ENCODE peak calls at places on chromosomes 12 and 14, in nine cellular contexts. One of them, this sample, is unnamed.

GRCh38 chr12:6768385-6769002 is 2.3 kb downstream of the PTMS start:
- DNase-seq in CD8-positive, alpha-beta T cell: no peak
- DNase-seq in psoas muscle: no peak
- DNase-seq in ovary: no peak
- DNase-seq in right lobe of liver: no peak
- DNase-seq in endothelial cell: no peak
- DNase-seq in uterus: no peak
- DNase-seq in adrenal gland: no peak
- DNase-seq in lower lobe of right lung: no peak
- DNase-seq in this sample: no peak

GRCh38 chr14:23570806-23571483 is 3.4 kb upstream of the AP1G2 start:
- DNase-seq in adrenal gland: no peak
- DNase-seq in right lobe of liver: no peak
- DNase-seq in lower lobe of right lung: no peak
- DNase-seq in endothelial cell: no peak
- DNase-seq in CD8-positive, alpha-beta T cell: no peak
- DNase-seq in ovary: no peak
- DNase-seq in psoas muscle: no peak
- DNase-seq in uterus: peak
- DNase-seq in this sample: no peak

GRCh38 chr14:95269493-95269892 is 50.2 kb downstream of the CLMN start:
- DNase-seq in adrenal gland: no peak
- DNase-seq in uterus: no peak
- DNase-seq in ovary: no peak
- DNase-seq in lower lobe of right lung: no peak
- DNase-seq in psoas muscle: no peak
- DNase-seq in CD8-positive, alpha-beta T cell: no peak
- DNase-seq in right lobe of liver: no peak
- DNase-seq in endothelial cell: no peak
- DNase-seq in this sample: no peak

GRCh38 chr12:71236133-71236660 is 78.4 kb upstream of the TSPAN8 start:
- DNase-seq in lower lobe of right lung: no peak
- DNase-seq in ovary: no peak
- DNase-seq in psoas muscle: no peak
- DNase-seq in CD8-positive, alpha-beta T cell: no peak
- DNase-seq in right lobe of liver: no peak
- DNase-seq in uterus: no peak
- DNase-seq in adrenal gland: no peak
- DNase-seq in endothelial cell: no peak
- DNase-seq in this sample: no peak

GRCh38 chr14:101733211-101733610 is 28.3 kb upstream of the PPP2R5C start:
- DNase-seq in lower lobe of right lung: no peak
- DNase-seq in psoas muscle: no peak
- DNase-seq in CD8-positive, alpha-beta T cell: no peak
- DNase-seq in endothelial cell: no peak
- DNase-seq in right lobe of liver: no peak
- DNase-seq in uterus: no peak
- DNase-seq in adrenal gland: no peak
- DNase-seq in ovary: no peak
- DNase-seq in this sample: no peak

GRCh38 chr14:44897844-44898151 is 63.9 kb downstream of the KLHL28 start:
- DNase-seq in ovary: no peak
- DNase-seq in uterus: no peak
- DNase-seq in psoas muscle: no peak
- DNase-seq in CD8-positive, alpha-beta T cell: no peak
- DNase-seq in right lobe of liver: no peak
- DNase-seq in lower lobe of right lung: no peak
- DNase-seq in adrenal gland: no peak
- DNase-seq in endothelial cell: no peak
- DNase-seq in this sample: no peak

GRCh38 chr12:14408208-14408607 is 42.7 kb downstream of the ATF7IP start:
- DNase-seq in endothelial cell: no peak
- DNase-seq in adrenal gland: no peak
- DNase-seq in lower lobe of right lung: no peak
- DNase-seq in uterus: no peak
- DNase-seq in CD8-positive, alpha-beta T cell: no peak
- DNase-seq in psoas muscle: no peak
- DNase-seq in right lobe of liver: no peak
- DNase-seq in ovary: no peak
- DNase-seq in this sample: no peak

GRCh38 chr12:124453419-124454351 is 113.7 kb downstream of the NCOR2 start:
- DNase-seq in endothelial cell: no peak
- DNase-seq in CD8-positive, alpha-beta T cell: peak
- DNase-seq in psoas muscle: peak
- DNase-seq in right lobe of liver: peak
- DNase-seq in ovary: no peak
- DNase-seq in adrenal gland: peak
- DNase-seq in lower lobe of right lung: peak
- DNase-seq in uterus: peak
- DNase-seq in this sample: no peak

GRCh38 chr12:123223241-123223668 is 9.7 kb downstream of the MPHOSPH9 start:
- DNase-seq in CD8-positive, alpha-beta T cell: peak
- DNase-seq in ovary: no peak
- DNase-seq in endothelial cell: no peak
- DNase-seq in adrenal gland: no peak
- DNase-seq in psoas muscle: no peak
- DNase-seq in lower lobe of right lung: no peak
- DNase-seq in right lobe of liver: no peak
- DNase-seq in uterus: no peak
- DNase-seq in this sample: no peak

GRCh38 chr12:110763578-110763977 is 20.9 kb upstream of the PPP1CC start:
- DNase-seq in ovary: no peak
- DNase-seq in CD8-positive, alpha-beta T cell: no peak
- DNase-seq in adrenal gland: no peak
- DNase-seq in uterus: no peak
- DNase-seq in lower lobe of right lung: no peak
- DNase-seq in psoas muscle: no peak
- DNase-seq in endothelial cell: no peak
- DNase-seq in right lobe of liver: no peak
- DNase-seq in this sample: no peak

GRCh38 chr12:82835217-82835616 is 148.5 kb downstream of the TMTC2 start:
- DNase-seq in right lobe of liver: no peak
- DNase-seq in psoas muscle: no peak
- DNase-seq in lower lobe of right lung: no peak
- DNase-seq in endothelial cell: no peak
- DNase-seq in CD8-positive, alpha-beta T cell: no peak
- DNase-seq in ovary: no peak
- DNase-seq in adrenal gland: no peak
- DNase-seq in uterus: no peak
- DNase-seq in this sample: no peak

GRCh38 chr12:71787574-71787973 is 32.9 kb downstream of the RAB21 start:
- DNase-seq in ovary: no peak
- DNase-seq in adrenal gland: no peak
- DNase-seq in lower lobe of right lung: no peak
- DNase-seq in psoas muscle: no peak
- DNase-seq in right lobe of liver: no peak
- DNase-seq in CD8-positive, alpha-beta T cell: no peak
- DNase-seq in endothelial cell: no peak
- DNase-seq in uterus: no peak
- DNase-seq in this sample: no peak

GRCh38 chr14:92259613-92260357 is 63.2 kb upstream of the SLC24A4 start:
- DNase-seq in CD8-positive, alpha-beta T cell: no peak
- DNase-seq in endothelial cell: no peak
- DNase-seq in lower lobe of right lung: no peak
- DNase-seq in uterus: no peak
- DNase-seq in right lobe of liver: no peak
- DNase-seq in ovary: no peak
- DNase-seq in adrenal gland: no peak
- DNase-seq in psoas muscle: no peak
- DNase-seq in this sample: no peak

GRCh38 chr12:47854531-47854930 is 34.8 kb upstream of the HDAC7 start:
- DNase-seq in lower lobe of right lung: no peak
- DNase-seq in ovary: no peak
- DNase-seq in right lobe of liver: no peak
- DNase-seq in uterus: no peak
- DNase-seq in endothelial cell: no peak
- DNase-seq in adrenal gland: no peak
- DNase-seq in psoas muscle: no peak
- DNase-seq in CD8-positive, alpha-beta T cell: no peak
- DNase-seq in this sample: no peak

GRCh38 chr14:51369814-51370213 is 129.8 kb downstream of the TMX1 start:
- DNase-seq in adrenal gland: no peak
- DNase-seq in CD8-positive, alpha-beta T cell: no peak
- DNase-seq in right lobe of liver: no peak
- DNase-seq in ovary: no peak
- DNase-seq in psoas muscle: no peak
- DNase-seq in endothelial cell: peak
- DNase-seq in uterus: no peak
- DNase-seq in lower lobe of right lung: no peak
- DNase-seq in this sample: no peak
- TF ChIP-seq CTCF in adrenal gland: peak
- TF ChIP-seq CTCF in CD8-positive, alpha-beta T cell: peak
- TF ChIP-seq CTCF in right lobe of liver: peak
- TF ChIP-seq CTCF in ovary: no peak
- TF ChIP-seq CTCF in psoas muscle: peak
- TF ChIP-seq CTCF in endothelial cell: peak
- TF ChIP-seq CTCF in uterus: no peak
- TF ChIP-seq CTCF in lower lobe of right lung: peak
- TF ChIP-seq CTCF in this sample: no peak

GRCh38 chr14:31207746-31208545 is at the start of gene HECTD1:
- DNase-seq in ovary: peak
- DNase-seq in right lobe of liver: peak
- DNase-seq in endothelial cell: peak
- DNase-seq in CD8-positive, alpha-beta T cell: peak
- DNase-seq in psoas muscle: peak
- DNase-seq in uterus: no peak
- DNase-seq in adrenal gland: peak
- DNase-seq in lower lobe of right lung: peak
- DNase-seq in this sample: peak

GRCh38 chr14:31207287-31207745 is 277 bp downstream of the HECTD1 start:
- DNase-seq in CD8-positive, alpha-beta T cell: no peak
- DNase-seq in uterus: peak
- DNase-seq in endothelial cell: no peak
- DNase-seq in lower lobe of right lung: no peak
- DNase-seq in right lobe of liver: no peak
- DNase-seq in ovary: no peak
- DNase-seq in adrenal gland: no peak
- DNase-seq in psoas muscle: no peak
- DNase-seq in this sample: peak

GRCh38 chr14:31204593-31205534 is 2.7 kb downstream of the HECTD1 start:
- DNase-seq in psoas muscle: no peak
- DNase-seq in CD8-positive, alpha-beta T cell: no peak
- DNase-seq in endothelial cell: no peak
- DNase-seq in adrenal gland: no peak
- DNase-seq in uterus: no peak
- DNase-seq in right lobe of liver: no peak
- DNase-seq in lower lobe of right lung: no peak
- DNase-seq in ovary: no peak
- DNase-seq in this sample: no peak

GRCh38 chr14:31206536-31207286 is 882 bp downstream of the HECTD1 start:
- DNase-seq in uterus: no peak
- DNase-seq in psoas muscle: no peak
- DNase-seq in right lobe of liver: peak
- DNase-seq in endothelial cell: peak
- DNase-seq in CD8-positive, alpha-beta T cell: no peak
- DNase-seq in lower lobe of right lung: peak
- DNase-seq in adrenal gland: peak
- DNase-seq in ovary: peak
- DNase-seq in this sample: no peak

GRCh38 chr14:31205681-31206535 is 1.7 kb downstream of the HECTD1 start:
- DNase-seq in uterus: no peak
- DNase-seq in right lobe of liver: no peak
- DNase-seq in endothelial cell: no peak
- DNase-seq in adrenal gland: no peak
- DNase-seq in CD8-positive, alpha-beta T cell: no peak
- DNase-seq in psoas muscle: no peak
- DNase-seq in ovary: no peak
- DNase-seq in lower lobe of right lung: no peak
- DNase-seq in this sample: no peak
- TF ChIP-seq CTCF in uterus: no peak
- TF ChIP-seq CTCF in right lobe of liver: no peak
- TF ChIP-seq CTCF in endothelial cell: no peak
- TF ChIP-seq CTCF in adrenal gland: no peak
- TF ChIP-seq CTCF in CD8-positive, alpha-beta T cell: no peak
- TF ChIP-seq CTCF in psoas muscle: no peak
- TF ChIP-seq CTCF in ovary: no peak
- TF ChIP-seq CTCF in lower lobe of right lung: no peak
- TF ChIP-seq CTCF in this sample: no peak

GRCh38 chr14:75231320-75231719 is 47.3 kb upstream of the FOS start:
- DNase-seq in CD8-positive, alpha-beta T cell: no peak
- DNase-seq in adrenal gland: no peak
- DNase-seq in ovary: no peak
- DNase-seq in psoas muscle: no peak
- DNase-seq in lower lobe of right lung: no peak
- DNase-seq in uterus: no peak
- DNase-seq in endothelial cell: no peak
- DNase-seq in right lobe of liver: no peak
- DNase-seq in this sample: no peak

GRCh38 chr14:75232597-75232996 is 46.0 kb upstream of the FOS start:
- DNase-seq in ovary: no peak
- DNase-seq in psoas muscle: no peak
- DNase-seq in CD8-positive, alpha-beta T cell: peak
- DNase-seq in lower lobe of right lung: no peak
- DNase-seq in adrenal gland: no peak
- DNase-seq in uterus: no peak
- DNase-seq in endothelial cell: no peak
- DNase-seq in right lobe of liver: no peak
- DNase-seq in this sample: no peak

GRCh38 chr14:75229576-75229922 is 49.1 kb upstream of the FOS start:
- DNase-seq in right lobe of liver: peak
- DNase-seq in CD8-positive, alpha-beta T cell: no peak
- DNase-seq in ovary: no peak
- DNase-seq in uterus: no peak
- DNase-seq in lower lobe of right lung: no peak
- DNase-seq in psoas muscle: no peak
- DNase-seq in adrenal gland: no peak
- DNase-seq in endothelial cell: no peak
- DNase-seq in this sample: no peak

GRCh38 chr14:75226755-75227544 is 50.5 kb upstream of the TMED10 start:
- DNase-seq in CD8-positive, alpha-beta T cell: no peak
- DNase-seq in right lobe of liver: no peak
- DNase-seq in adrenal gland: no peak
- DNase-seq in ovary: no peak
- DNase-seq in psoas muscle: no peak
- DNase-seq in uterus: no peak
- DNase-seq in endothelial cell: no peak
- DNase-seq in lower lobe of right lung: no peak
- DNase-seq in this sample: no peak

GRCh38 chr14:75229923-75230792 is 48.5 kb upstream of the FOS start:
- DNase-seq in CD8-positive, alpha-beta T cell: peak
- DNase-seq in lower lobe of right lung: peak
- DNase-seq in right lobe of liver: no peak
- DNase-seq in ovary: no peak
- DNase-seq in psoas muscle: peak
- DNase-seq in adrenal gland: no peak
- DNase-seq in endothelial cell: no peak
- DNase-seq in uterus: no peak
- DNase-seq in this sample: no peak
- TF ChIP-seq CTCF in CD8-positive, alpha-beta T cell: peak
- TF ChIP-seq CTCF in lower lobe of right lung: no peak
- TF ChIP-seq CTCF in right lobe of liver: no peak
- TF ChIP-seq CTCF in ovary: no peak
- TF ChIP-seq CTCF in psoas muscle: peak
- TF ChIP-seq CTCF in adrenal gland: no peak
- TF ChIP-seq CTCF in endothelial cell: peak
- TF ChIP-seq CTCF in uterus: no peak
- TF ChIP-seq CTCF in this sample: no peak

DNA sequence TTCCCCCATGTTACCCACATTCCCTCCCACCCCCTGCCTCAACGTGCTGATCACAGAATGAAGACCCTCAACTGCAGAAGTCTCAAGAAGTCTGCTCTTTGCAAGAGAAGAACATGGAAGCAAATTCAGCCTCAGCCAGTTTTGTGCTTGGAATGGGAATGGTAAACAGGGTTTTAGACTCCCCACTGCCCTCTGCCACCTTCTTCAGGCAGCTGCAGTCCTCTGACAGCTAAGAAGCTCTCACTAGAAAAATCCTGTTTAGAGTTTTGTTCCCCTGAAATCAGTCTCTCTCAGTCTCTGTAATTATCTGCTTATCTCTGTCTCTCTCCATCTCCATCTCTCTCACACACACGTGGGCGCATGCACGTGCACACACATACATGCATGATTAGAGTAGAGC is 85.4 kb downstream of the CRACR2A start:
- DNase-seq in uterus: no peak
- DNase-seq in endothelial cell: no peak
- DNase-seq in right lobe of liver: no peak
- DNase-seq in CD8-positive, alpha-beta T cell: no peak
- DNase-seq in psoas muscle: no peak
- DNase-seq in adrenal gland: no peak
- DNase-seq in lower lobe of right lung: no peak
- DNase-seq in ovary: no peak
- DNase-seq in this sample: no peak
- TF ChIP-seq CTCF in uterus: no peak
- TF ChIP-seq CTCF in endothelial cell: no peak
- TF ChIP-seq CTCF in right lobe of liver: no peak
- TF ChIP-seq CTCF in CD8-positive, alpha-beta T cell: no peak
- TF ChIP-seq CTCF in psoas muscle: no peak
- TF ChIP-seq CTCF in adrenal gland: no peak
- TF ChIP-seq CTCF in lower lobe of right lung: no peak
- TF ChIP-seq CTCF in ovary: no peak
- TF ChIP-seq CTCF in this sample: no peak

This sample was measured in omental fat pad.